ENCODE peak calls at places on chromosomes 12 and 14, in eight cellular contexts. One of them, this sample, is unnamed.

GRCh38 chr12:132622437-132623071 is 4.0 kb downstream of the P2RX2 start:
- DNase-seq in lower lobe of right lung: no peak
- DNase-seq in tibial artery: no peak
- DNase-seq in effector memory CD4-positive, alpha-beta T cell: no peak
- DNase-seq in adrenal gland: peak; percentile 44
- DNase-seq in aorta: no peak
- DNase-seq in cardiac muscle cell: no peak
- DNase-seq in adipocyte: peak; percentile 70
- DNase-seq in this sample: peak; percentile 74

GRCh38 chr12:6639151-6639773 is 3.5 kb upstream of the LPAR5 start:
- DNase-seq in cardiac muscle cell: no peak
- DNase-seq in adrenal gland: no peak
- DNase-seq in tibial artery: no peak
- DNase-seq in aorta: no peak
- DNase-seq in lower lobe of right lung: no peak
- DNase-seq in adipocyte: no peak
- DNase-seq in effector memory CD4-positive, alpha-beta T cell: no peak
- DNase-seq in this sample: no peak

GRCh38 chr12:69070319-69071090 is 137.5 kb upstream of the CPM start:
- DNase-seq in effector memory CD4-positive, alpha-beta T cell: peak; percentile 5
- DNase-seq in adrenal gland: peak; percentile 79
- DNase-seq in aorta: peak; percentile 61
- DNase-seq in cardiac muscle cell: peak; percentile 81
- DNase-seq in lower lobe of right lung: no peak
- DNase-seq in tibial artery: peak; percentile 47
- DNase-seq in adipocyte: peak; percentile 90
- DNase-seq in this sample: peak; percentile 28

GRCh38 chr12:58608711-58609110 is 311.6 kb downstream of the LRIG3 start:
- DNase-seq in aorta: no peak
- DNase-seq in cardiac muscle cell: no peak
- DNase-seq in tibial artery: no peak
- DNase-seq in adrenal gland: no peak
- DNase-seq in adipocyte: peak; percentile 42
- DNase-seq in effector memory CD4-positive, alpha-beta T cell: no peak
- DNase-seq in lower lobe of right lung: no peak
- DNase-seq in this sample: no peak

GRCh38 chr14:22907429-22907828 is 11.5 kb downstream of the RBM23 start:
- DNase-seq in aorta: no peak
- DNase-seq in effector memory CD4-positive, alpha-beta T cell: no peak
- DNase-seq in cardiac muscle cell: no peak
- DNase-seq in lower lobe of right lung: no peak
- DNase-seq in adrenal gland: no peak
- DNase-seq in adipocyte: no peak
- DNase-seq in tibial artery: no peak
- DNase-seq in this sample: no peak

GRCh38 chr14:25350802-25351201 is 300.9 kb upstream of the STXBP6 start:
- DNase-seq in effector memory CD4-positive, alpha-beta T cell: no peak
- DNase-seq in cardiac muscle cell: no peak
- DNase-seq in aorta: no peak
- DNase-seq in adipocyte: no peak
- DNase-seq in lower lobe of right lung: no peak
- DNase-seq in tibial artery: no peak
- DNase-seq in adrenal gland: peak; percentile 94
- DNase-seq in this sample: peak; percentile 19

GRCh38 chr12:53074999-53075370 is 4.2 kb downstream of the SPRYD3 start:
- DNase-seq in effector memory CD4-positive, alpha-beta T cell: no peak
- DNase-seq in tibial artery: no peak
- DNase-seq in cardiac muscle cell: no peak
- DNase-seq in aorta: no peak
- DNase-seq in lower lobe of right lung: no peak
- DNase-seq in adipocyte: no peak
- DNase-seq in adrenal gland: no peak
- DNase-seq in this sample: peak; percentile 23

GRCh38 chr12:481422-481821 is 21.7 kb downstream of the B4GALNT3 start:
- DNase-seq in effector memory CD4-positive, alpha-beta T cell: no peak
- DNase-seq in adrenal gland: peak; percentile 57
- DNase-seq in cardiac muscle cell: peak; percentile 86
- DNase-seq in aorta: peak; percentile 92
- DNase-seq in adipocyte: peak; percentile 20
- DNase-seq in lower lobe of right lung: no peak
- DNase-seq in tibial artery: peak; percentile 81
- DNase-seq in this sample: peak; percentile 69

GRCh38 chr12:96241484-96242256 is 47.5 kb downstream of the ELK3 start:
- DNase-seq in effector memory CD4-positive, alpha-beta T cell: peak; percentile 82
- DNase-seq in lower lobe of right lung: peak; percentile 71
- DNase-seq in adipocyte: no peak
- DNase-seq in cardiac muscle cell: no peak
- DNase-seq in aorta: peak; percentile 79
- DNase-seq in adrenal gland: no peak
- DNase-seq in tibial artery: peak; percentile 75
- DNase-seq in this sample: peak; percentile 75

GRCh38 chr12:25151476-25151875 is 43.5 kb downstream of the DNAI7 start:
- DNase-seq in adrenal gland: peak; percentile 56
- DNase-seq in lower lobe of right lung: no peak
- DNase-seq in effector memory CD4-positive, alpha-beta T cell: no peak
- DNase-seq in tibial artery: peak; percentile 49
- DNase-seq in adipocyte: peak; percentile 94
- DNase-seq in cardiac muscle cell: peak; percentile 35
- DNase-seq in aorta: peak; percentile 90
- DNase-seq in this sample: peak; percentile 38

GRCh38 chr14:50083467-50084337 is 32.7 kb downstream of the VCPKMT start:
- DNase-seq in tibial artery: no peak
- DNase-seq in adrenal gland: no peak
- DNase-seq in aorta: no peak
- DNase-seq in cardiac muscle cell: no peak
- DNase-seq in lower lobe of right lung: no peak
- DNase-seq in effector memory CD4-positive, alpha-beta T cell: peak; percentile 54
- DNase-seq in adipocyte: peak; percentile 52
- DNase-seq in this sample: no peak

GRCh38 chr14:86221755-86222154 is 691.8 kb downstream of the FLRT2 start:
- DNase-seq in lower lobe of right lung: no peak
- DNase-seq in adipocyte: peak; percentile 25
- DNase-seq in cardiac muscle cell: no peak
- DNase-seq in tibial artery: no peak
- DNase-seq in adrenal gland: no peak
- DNase-seq in aorta: no peak
- DNase-seq in effector memory CD4-positive, alpha-beta T cell: no peak
- DNase-seq in this sample: no peak

GRCh38 chr12:67358686-67359374 is 89.7 kb downstream of the CAND1 start:
- DNase-seq in tibial artery: no peak
- DNase-seq in lower lobe of right lung: no peak
- DNase-seq in cardiac muscle cell: no peak
- DNase-seq in effector memory CD4-positive, alpha-beta T cell: no peak
- DNase-seq in adipocyte: peak; percentile 77
- DNase-seq in adrenal gland: no peak
- DNase-seq in aorta: no peak
- DNase-seq in this sample: no peak

GRCh38 chr12:49806877-49807276 is 21.3 kb downstream of the NCKAP5L start:
- DNase-seq in cardiac muscle cell: no peak
- DNase-seq in effector memory CD4-positive, alpha-beta T cell: no peak
- DNase-seq in tibial artery: no peak
- DNase-seq in lower lobe of right lung: no peak
- DNase-seq in aorta: no peak
- DNase-seq in adrenal gland: no peak
- DNase-seq in adipocyte: no peak
- DNase-seq in this sample: no peak

DNA sequence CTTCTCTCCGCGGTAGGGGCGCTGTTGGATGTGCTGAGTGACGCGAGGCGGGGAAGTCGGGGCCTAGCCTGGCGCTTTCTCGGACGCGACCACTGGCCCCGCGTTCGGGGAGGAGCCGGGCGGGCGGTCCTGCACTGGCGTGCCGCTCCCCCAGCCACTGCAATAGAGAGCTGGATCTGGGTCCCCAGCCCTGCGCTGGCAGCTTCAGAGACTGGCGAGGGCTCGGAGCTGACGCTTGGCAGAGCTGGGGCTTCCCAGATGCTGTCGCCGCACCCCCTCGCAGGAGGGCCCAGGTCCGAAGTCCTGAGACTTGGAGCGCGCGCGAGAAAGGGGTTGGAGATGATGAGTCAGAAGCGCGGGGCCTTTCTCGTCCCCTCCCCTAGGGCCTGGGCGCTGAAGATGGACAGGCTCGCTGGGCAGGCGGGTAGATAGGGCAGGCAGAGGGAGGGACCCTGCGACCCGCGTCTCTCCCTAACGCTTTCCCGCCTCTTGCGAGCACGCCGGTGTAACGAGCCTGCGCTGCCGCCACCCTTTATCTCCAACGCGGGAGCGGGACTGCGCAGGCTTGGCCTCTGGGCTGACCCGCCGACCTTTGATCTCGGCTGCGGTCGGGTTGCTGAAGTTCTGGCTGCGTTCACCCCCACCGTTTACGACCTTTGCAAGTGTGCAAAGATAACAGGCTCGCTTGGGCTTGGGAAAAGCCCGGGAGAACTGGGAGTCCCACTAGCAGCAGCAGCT is 3.0 kb downstream of the TMEM253 start:
- DNase-seq in tibial artery: peak; percentile 98
- DNase-seq in aorta: peak; percentile 98
- DNase-seq in adipocyte: peak; percentile 99
- DNase-seq in cardiac muscle cell: peak; percentile 98
- DNase-seq in adrenal gland: peak; percentile 98
- DNase-seq in effector memory CD4-positive, alpha-beta T cell: peak; percentile 79
- DNase-seq in lower lobe of right lung: peak; percentile 98
- DNase-seq in this sample: peak; percentile 97
- H3K4me1 ChIP-seq in tibial artery: peaks cover 42% of the 10 kb centered on the region
- H3K4me1 ChIP-seq in aorta: no peaks in the 10 kb centered on the region
- H3K4me1 ChIP-seq in adipocyte: peaks cover 64% of the 10 kb centered on the region
- H3K4me1 ChIP-seq in cardiac muscle cell: peaks cover 29% of the 10 kb centered on the region
- H3K4me1 ChIP-seq in adrenal gland: peaks cover 50% of the 10 kb centered on the region
- H3K4me1 ChIP-seq in effector memory CD4-positive, alpha-beta T cell: peaks cover 20% of the 10 kb centered on the region
- H3K4me1 ChIP-seq in lower lobe of right lung: peaks cover 48% of the 10 kb centered on the region
- H3K4me1 ChIP-seq in this sample: peaks cover 6% of the 10 kb centered on the region

DNA sequence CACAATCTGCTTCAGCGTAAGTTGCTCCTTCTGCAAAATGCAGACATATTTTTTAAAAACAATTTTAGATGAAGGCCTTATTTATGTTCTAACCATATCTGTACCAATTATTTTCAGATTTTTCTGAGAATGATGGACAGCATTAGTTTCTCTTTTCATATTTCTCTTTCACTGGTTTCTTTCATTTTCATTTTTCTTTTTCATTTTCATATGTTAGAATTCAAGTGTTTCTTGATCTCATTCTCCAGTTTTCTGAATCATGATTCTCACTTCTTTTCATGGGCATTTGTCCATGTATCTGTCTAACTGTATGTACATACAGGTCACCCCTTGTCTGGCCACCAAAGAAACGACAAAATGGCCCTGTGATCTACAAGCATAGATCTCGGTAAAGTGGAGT is 346.6 kb downstream of the NAV3 start:
- DNase-seq in effector memory CD4-positive, alpha-beta T cell: no peak
- DNase-seq in tibial artery: no peak
- DNase-seq in adrenal gland: no peak
- DNase-seq in adipocyte: no peak
- DNase-seq in cardiac muscle cell: no peak
- DNase-seq in lower lobe of right lung: no peak
- DNase-seq in aorta: no peak
- DNase-seq in this sample: no peak
- H3K27me3 ChIP-seq in effector memory CD4-positive, alpha-beta T cell: no peaks in the 10 kb centered on the region
- H3K27me3 ChIP-seq in tibial artery: no peaks in the 10 kb centered on the region
- H3K27me3 ChIP-seq in adrenal gland: no peaks in the 10 kb centered on the region
- H3K27me3 ChIP-seq in adipocyte: no peaks in the 10 kb centered on the region
- H3K27me3 ChIP-seq in cardiac muscle cell: no peaks in the 10 kb centered on the region
- H3K27me3 ChIP-seq in lower lobe of right lung: no peaks in the 10 kb centered on the region
- H3K27me3 ChIP-seq in aorta: no peaks in the 10 kb centered on the region
- H3K27me3 ChIP-seq in this sample: no peaks in the 10 kb centered on the region

DNA sequence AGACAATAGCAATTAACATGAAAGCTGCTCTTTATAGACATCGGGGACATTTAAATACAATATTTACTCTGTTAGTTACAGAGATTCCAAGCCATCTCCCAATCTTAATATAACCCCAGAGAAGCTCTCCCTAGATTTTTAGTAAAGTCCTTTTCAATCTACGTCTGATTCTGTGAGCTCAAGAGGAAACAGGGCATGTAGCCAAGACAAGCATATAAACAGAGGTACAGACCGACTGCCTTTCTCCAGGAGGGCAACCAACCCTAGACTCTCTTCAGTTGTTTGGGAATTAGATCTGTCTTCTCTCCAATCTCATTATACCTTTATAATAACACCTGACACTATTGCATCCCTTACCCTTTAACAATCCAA is 57.4 kb downstream of the TMTC1 start:
- DNase-seq in lower lobe of right lung: no peak
- DNase-seq in aorta: no peak
- DNase-seq in adrenal gland: no peak
- DNase-seq in adipocyte: peak; percentile 55
- DNase-seq in cardiac muscle cell: no peak
- DNase-seq in effector memory CD4-positive, alpha-beta T cell: no peak
- DNase-seq in tibial artery: no peak
- DNase-seq in this sample: no peak
- H3K4me3 ChIP-seq in lower lobe of right lung: no peak overlapping the region
- H3K4me3 ChIP-seq in aorta: no peak overlapping the region
- H3K4me3 ChIP-seq in adrenal gland: no peak overlapping the region
- H3K4me3 ChIP-seq in adipocyte: no peak overlapping the region
- H3K4me3 ChIP-seq in cardiac muscle cell: no peak overlapping the region
- H3K4me3 ChIP-seq in effector memory CD4-positive, alpha-beta T cell: no peak overlapping the region
- H3K4me3 ChIP-seq in tibial artery: no peak overlapping the region
- H3K4me3 ChIP-seq in this sample: no peak overlapping the region

GRCh38 chr12:57130941-57131340 is 2.7 kb downstream of the LRP1 start:
- DNase-seq in tibial artery: no peak
- DNase-seq in aorta: no peak
- DNase-seq in adipocyte: no peak
- DNase-seq in adrenal gland: no peak
- DNase-seq in lower lobe of right lung: no peak
- DNase-seq in effector memory CD4-positive, alpha-beta T cell: no peak
- DNase-seq in cardiac muscle cell: no peak
- DNase-seq in this sample: no peak

GRCh38 chr12:57131896-57132744 is 3.8 kb downstream of the LRP1 start:
- DNase-seq in adrenal gland: no peak
- DNase-seq in lower lobe of right lung: no peak
- DNase-seq in cardiac muscle cell: no peak
- DNase-seq in aorta: no peak
- DNase-seq in tibial artery: peak; percentile 20
- DNase-seq in adipocyte: peak; percentile 44
- DNase-seq in effector memory CD4-positive, alpha-beta T cell: no peak
- DNase-seq in this sample: no peak

GRCh38 chr12:57134949-57135348 is 6.7 kb downstream of the LRP1 start:
- DNase-seq in tibial artery: peak; percentile 37
- DNase-seq in adipocyte: peak; percentile 15
- DNase-seq in adrenal gland: no peak
- DNase-seq in aorta: no peak
- DNase-seq in effector memory CD4-positive, alpha-beta T cell: no peak
- DNase-seq in cardiac muscle cell: no peak
- DNase-seq in lower lobe of right lung: no peak
- DNase-seq in this sample: peak; percentile 23

GRCh38 chr12:57133916-57134315 is 5.6 kb downstream of the LRP1 start:
- DNase-seq in cardiac muscle cell: peak; percentile 22
- DNase-seq in effector memory CD4-positive, alpha-beta T cell: no peak
- DNase-seq in lower lobe of right lung: no peak
- DNase-seq in adipocyte: peak; percentile 38
- DNase-seq in aorta: peak; percentile 66
- DNase-seq in tibial artery: no peak
- DNase-seq in adrenal gland: no peak
- DNase-seq in this sample: peak; percentile 34

DNA sequence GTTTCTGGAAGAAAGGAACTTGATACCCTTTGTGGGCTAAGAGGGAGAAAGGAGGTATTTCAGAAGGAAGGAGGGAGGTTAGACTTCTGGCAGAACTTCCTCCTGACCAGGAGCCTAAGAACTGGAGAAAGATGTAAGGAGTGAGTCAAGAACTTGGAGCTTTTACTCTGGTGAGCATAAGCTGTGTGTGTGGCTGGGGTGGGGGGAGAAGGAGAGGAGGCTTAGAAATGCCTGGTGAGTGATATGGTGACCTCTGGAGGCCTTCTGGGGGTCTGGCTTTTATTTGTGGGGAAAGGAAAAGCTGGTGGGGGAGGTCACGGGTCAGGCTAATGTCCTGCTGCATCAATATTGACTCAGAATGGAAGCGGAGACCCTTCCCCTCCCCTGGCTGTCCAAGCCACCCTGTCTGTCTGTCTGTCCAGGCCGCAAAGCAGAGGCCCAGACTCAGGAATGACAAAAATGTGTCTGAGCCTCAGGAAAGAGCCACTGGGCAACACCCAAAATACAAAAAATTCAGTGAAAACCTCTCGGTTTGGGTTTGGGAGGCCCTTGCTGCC is 4.8 kb downstream of the LRP1 start:
- DNase-seq in aorta: no peak
- DNase-seq in lower lobe of right lung: no peak
- DNase-seq in cardiac muscle cell: no peak
- DNase-seq in effector memory CD4-positive, alpha-beta T cell: no peak
- DNase-seq in adipocyte: peak; percentile 67
- DNase-seq in tibial artery: no peak
- DNase-seq in adrenal gland: no peak
- DNase-seq in this sample: no peak
- H3K4me1 ChIP-seq in aorta: peaks cover 8% of the 10 kb centered on the region
- H3K4me1 ChIP-seq in lower lobe of right lung: peaks cover 84% of the 10 kb centered on the region
- H3K4me1 ChIP-seq in cardiac muscle cell: peaks cover 49% of the 10 kb centered on the region
- H3K4me1 ChIP-seq in effector memory CD4-positive, alpha-beta T cell: peaks cover 8% of the 10 kb centered on the region
- H3K4me1 ChIP-seq in adipocyte: peaks cover 70% of the 10 kb centered on the region
- H3K4me1 ChIP-seq in tibial artery: peaks cover 82% of the 10 kb centered on the region
- H3K4me1 ChIP-seq in adrenal gland: peaks cover 73% of the 10 kb centered on the region
- H3K4me1 ChIP-seq in this sample: peaks cover 29% of the 10 kb centered on the region

This sample was measured in uterus.